ENCODE peak calls at places on chromosomes 16 and 17, in nine cellular contexts. T is HS-5; Q is dorsolateral prefrontal cortex; U is iris pigment epithelial cell; L is SJSA1; F is AG08395; X is T-helper 9 cell; N is omental fat pad; M is stimulated activated naive CD8-positive, alpha-beta T cell treated with anti-CD3 and anti-CD28 coated beads, Interleukin-15, Interleukin-2, amounts not matched to agents 100 U/mL and 50 U/mL, for 24 hours. Z is an unnamed sample.

GRCh38 chr17:4442582-4442981 is 8.8 kb downstream of the SPNS3 start:
- DNase-seq in X (no peak), U (no peak), F (no peak), N (no peak), L (no peak), T (no peak), M (no peak), Q (no peak), Z (no peak)

GRCh38 chr17:50909765-50910661 is 43.9 kb upstream of the TOB1 start:
- DNase-seq in F (no peak), X (peak; percentile 74), M (peak; percentile 74), U (no peak), T (no peak), N (no peak), Q (no peak), L (no peak), Z (no peak)

GRCh38 chr16:84041881-84042280 is 714 bp downstream of the SLC38A8 start:
- DNase-seq in U (no peak), T (no peak), Q (no peak), M (no peak), F (no peak), N (no peak), X (no peak), L (no peak), Z (no peak)

GRCh38 chr17:81867123-81867951 is 3.8 kb downstream of the ARHGDIA start:
- DNase-seq in N (no peak), L (no peak), M (peak; percentile 49), F (no peak), X (no peak), U (peak; percentile 58), Q (no peak), T (no peak), Z (no peak)

GRCh38 chr17:72515291-72516065 is 394.7 kb downstream of the SOX9 start:
- DNase-seq in N (no peak), X (no peak), M (no peak), Q (no peak), F (peak; percentile 35), T (no peak), U (peak; percentile 45), L (no peak), Z (no peak)

GRCh38 chr17:73394523-73395450 is 83.0 kb upstream of the CDC42EP4 start:
- DNase-seq in T (no peak), N (no peak), U (no peak), X (no peak), Q (no peak), F (no peak), L (no peak), M (no peak), Z (no peak)

GRCh38 chr17:60640503-60640902 is 37.1 kb upstream of the BCAS3 start:
- DNase-seq in N (no peak), T (no peak), F (no peak), U (peak; percentile 23), Q (no peak), M (no peak), L (no peak), X (no peak), Z (no peak)

GRCh38 chr17:54256530-54256929 is 433.8 kb downstream of the KIF2B start:
- DNase-seq in Q (no peak), M (no peak), T (no peak), L (no peak), U (no peak), X (no peak), N (no peak), F (no peak), Z (no peak)

GRCh38 chr16:6753553-6753952 is 579.1 kb upstream of the RBFOX1 start:
- DNase-seq in N (no peak), M (no peak), U (no peak), F (no peak), T (no peak), X (no peak), Q (no peak), L (no peak), Z (no peak)

GRCh38 chr17:71980171-71980570 is 140.6 kb upstream of the SOX9 start:
- DNase-seq in U (no peak), M (no peak), F (no peak), T (no peak), N (no peak), X (no peak), L (no peak), Q (no peak), Z (no peak)

GRCh38 chr17:33370384-33370783 is 77.3 kb upstream of the ASIC2 start:
- DNase-seq in N (no peak), X (no peak), Q (no peak), M (no peak), F (no peak), L (no peak), T (no peak), U (no peak), Z (no peak)

GRCh38 chr16:77780378-77780837 is 8.0 kb upstream of the VAT1L start:
- DNase-seq in N (no peak), U (peak; percentile 97), F (peak; percentile 89), X (no peak), Q (no peak), T (peak; percentile 67), L (peak; percentile 85), M (no peak), Z (no peak)

GRCh38 chr16:10136916-10137315 is 45.3 kb downstream of the GRIN2A start:
- DNase-seq in U (no peak), L (no peak), X (no peak), Q (no peak), M (no peak), N (no peak), T (no peak), F (no peak), Z (no peak)

GRCh38 chr16:70703041-70703834 is 17.4 kb upstream of the MTSS2 start:
- DNase-seq in N (no peak), T (peak; percentile 54), Q (peak; percentile 83), X (no peak), U (peak; percentile 75), F (peak; percentile 88), M (no peak), L (peak; percentile 91), Z (peak; percentile 25)

GRCh38 chr16:85652431-85653221 is 36.1 kb downstream of the GINS2 start:
- DNase-seq in F (peak; percentile 80), X (no peak), N (peak; percentile 39), T (no peak), L (no peak), U (peak; percentile 74), M (peak; percentile 32), Q (peak; percentile 69), Z (peak; percentile 92)

GRCh38 chr17:78397681-78398101 is 19.2 kb downstream of the PGS1 start:
- DNase-seq in N (no peak), T (no peak), U (no peak), F (no peak), L (peak; percentile 90), X (no peak), M (no peak), Q (no peak), Z (no peak)

GRCh38 chr16:56337131-56337857 is 88.1 kb downstream of the AMFR start:
- DNase-seq in T (no peak), X (no peak), U (no peak), M (no peak), L (no peak), N (no peak), Q (no peak), F (no peak), Z (no peak)

GRCh38 chr17:49574283-49574892 is 1.3 kb upstream of the NXPH3 start:
- DNase-seq in N (no peak), X (no peak), M (no peak), L (peak; percentile 44), F (no peak), U (no peak), T (no peak), Q (peak; percentile 52), Z (no peak)

GRCh38 chr17:4492762-4493561 is 5.7 kb upstream of the SPNS2 start:
- DNase-seq in Q (no peak), T (no peak), X (no peak), L (no peak), F (no peak), U (peak; percentile 10), N (no peak), M (no peak), Z (no peak)

GRCh38 chr16:67651847-67652246 is 6.9 kb downstream of the CARMIL2 start:
- DNase-seq in L (no peak), T (no peak), Q (no peak), M (no peak), U (no peak), F (no peak), N (no peak), X (no peak), Z (no peak)

GRCh38 chr16:87538594-87538993 is 45.8 kb upstream of the ZCCHC14 start:
- DNase-seq in M (peak; percentile 38), L (no peak), X (no peak), N (no peak), U (peak; percentile 47), T (no peak), Q (no peak), F (peak; percentile 89), Z (no peak)

GRCh38 chr17:19762515-19762961 is 14.4 kb upstream of the ALDH3A1 start:
- DNase-seq in Q (peak; percentile 77), X (peak; percentile 53), L (no peak), M (peak; percentile 68), N (peak; percentile 69), U (peak; percentile 61), F (peak; percentile 87), T (no peak), Z (peak; percentile 45)

GRCh38 chr17:48961516-48962233 is 6.7 kb downstream of the GIP start:
- DNase-seq in Q (no peak), L (peak; percentile 76), M (no peak), X (no peak), N (no peak), U (peak; percentile 74), T (no peak), F (peak; percentile 78), Z (no peak)

GRCh38 chr17:61403846-61404701 is 4.4 kb downstream of the TBX2 start:
- DNase-seq in N (no peak), U (no peak), X (no peak), T (no peak), M (no peak), F (no peak), L (no peak), Q (no peak), Z (no peak)

GRCh38 chr16:165218-165538 is 600 bp upstream of the HBM start:
- DNase-seq in M (no peak), N (no peak), Q (no peak), X (no peak), U (no peak), T (no peak), L (no peak), F (no peak), Z (no peak)

GRCh38 chr17:73639926-73640325 is 4.3 kb downstream of the SDK2 start:
- DNase-seq in T (no peak), U (no peak), Q (no peak), M (no peak), X (no peak), F (no peak), L (no peak), N (no peak), Z (no peak)

GRCh38 chr17:19265755-19266154 is 28.6 kb downstream of the EPN2 start:
- DNase-seq in Q (no peak), X (no peak), F (no peak), T (no peak), N (no peak), U (no peak), L (no peak), M (no peak), Z (no peak)

Z was measured in substantia nigra.